ENCODE peak calls at places on chromosomes 3 and 15, in seven cellular contexts. C is ovary, Y is upper lobe of left lung, Q is stomach, D is tibial nerve, E is A549, R is K562. F is an unnamed sample.

GRCh38 chr3:65153850-65154512 is 466.2 kb upstream of the ADAMTS9 start:
- DNase-seq in Y (no peak), Q (no peak), E (no peak), R (no peak), D (no peak), C (no peak), F (no peak)

GRCh38 chr15:42385980-42386695 is 26.8 kb downstream of the CAPN3 start:
- DNase-seq in E (no peak), C (no peak), Q (no peak), D (no peak), R (no peak), Y (no peak), F (no peak)

GRCh38 chr3:5006755-5007202 is 27.5 kb downstream of the BHLHE40 start:
- DNase-seq in Q (no peak), R (no peak), E (no peak), D (no peak), Y (peak; percentile 48), C (no peak), F (no peak)

GRCh38 chr3:185823280-185824044 is 1.4 kb downstream of the IGF2BP2 start:
- DNase-seq in R (peak; percentile 62), D (no peak), C (peak; percentile 35), Q (peak; percentile 59), E (no peak), Y (peak; percentile 59), F (no peak)

GRCh38 chr15:71806452-71806931 is 3.9 kb upstream of the NR2E3 start:
- DNase-seq in Q (no peak), Y (no peak), E (no peak), D (no peak), C (no peak), R (no peak), F (no peak)

GRCh38 chr3:186746008-186746407 is 28.8 kb downstream of the KNG1 start:
- DNase-seq in E (peak; percentile 76), Y (peak; percentile 55), Q (peak; percentile 42), R (no peak), D (no peak), C (no peak), F (no peak)

GRCh38 chr3:190537131-190537530 is 23.2 kb downstream of the IL1RAP start:
- DNase-seq in Q (no peak), Y (no peak), C (no peak), D (no peak), E (no peak), R (no peak), F (no peak)

GRCh38 chr3:32493437-32494414 is 8.9 kb downstream of the CMTM6 start:
- DNase-seq in R (no peak), D (no peak), Q (no peak), E (no peak), C (no peak), Y (no peak), F (no peak)

GRCh38 chr3:52253314-52254260 is 8.0 kb downstream of the PPM1M start:
- DNase-seq in C (no peak), R (no peak), Q (peak; percentile 48), Y (peak; percentile 74), E (no peak), D (no peak), F (no peak)

GRCh38 chr3:35307296-35307695 is 332.0 kb upstream of the ARPP21 start:
- DNase-seq in C (no peak), R (no peak), Y (no peak), E (no peak), Q (no peak), D (no peak), F (no peak)

GRCh38 chr3:113953677-113954076 is 5.9 kb downstream of the ZDHHC23 start:
- DNase-seq in C (no peak), E (no peak), Q (no peak), R (no peak), D (no peak), Y (no peak), F (no peak)

GRCh38 chr3:113948015-113948917 is 453 bp downstream of the ZDHHC23 start:
- DNase-seq in E (peak; percentile 32), D (no peak), Y (peak; percentile 46), R (peak; percentile 49), Q (peak; percentile 52), C (peak; percentile 22), F (no peak)

GRCh38 chr3:113947372-113948014 is at the start of gene ZDHHC23:
- DNase-seq in D (no peak), R (peak; percentile 81), Q (peak; percentile 92), E (peak; percentile 54), C (peak; percentile 67), Y (peak; percentile 85), F (no peak)

GRCh38 chr3:113954091-113954685 is 6.4 kb downstream of the ZDHHC23 start:
- DNase-seq in D (no peak), Y (no peak), C (no peak), R (no peak), Q (no peak), E (no peak), F (no peak)

GRCh38 chr3:113952921-113953320 is 5.1 kb downstream of the ZDHHC23 start:
- DNase-seq in R (no peak), Q (no peak), Y (no peak), E (no peak), D (no peak), C (no peak), F (no peak)
- TF ChIP-seq POLR2A in R (no peak), Q (no peak), Y (no peak), E (no peak), D (no peak), C (no peak), F (no peak)

GRCh38 chr3:46289961-46290360 is 47.7 kb downstream of the CCR3 start:
- DNase-seq in E (no peak), D (no peak), Y (no peak), C (no peak), Q (no peak), R (no peak), F (no peak)

GRCh38 chr3:46297658-46298423 is 55.6 kb downstream of the CCR3 start:
- DNase-seq in Q (no peak), E (no peak), R (no peak), C (no peak), Y (no peak), D (no peak), F (no peak)

GRCh38 chr3:46296826-46297225 is 54.6 kb downstream of the CCR3 start:
- DNase-seq in Q (no peak), D (no peak), E (no peak), R (no peak), C (no peak), Y (no peak), F (no peak)

GRCh38 chr3:46293035-46293724 is 50.9 kb downstream of the CCR3 start:
- DNase-seq in Q (no peak), R (no peak), Y (no peak), E (no peak), C (no peak), D (no peak), F (peak; percentile 89)

DNA sequence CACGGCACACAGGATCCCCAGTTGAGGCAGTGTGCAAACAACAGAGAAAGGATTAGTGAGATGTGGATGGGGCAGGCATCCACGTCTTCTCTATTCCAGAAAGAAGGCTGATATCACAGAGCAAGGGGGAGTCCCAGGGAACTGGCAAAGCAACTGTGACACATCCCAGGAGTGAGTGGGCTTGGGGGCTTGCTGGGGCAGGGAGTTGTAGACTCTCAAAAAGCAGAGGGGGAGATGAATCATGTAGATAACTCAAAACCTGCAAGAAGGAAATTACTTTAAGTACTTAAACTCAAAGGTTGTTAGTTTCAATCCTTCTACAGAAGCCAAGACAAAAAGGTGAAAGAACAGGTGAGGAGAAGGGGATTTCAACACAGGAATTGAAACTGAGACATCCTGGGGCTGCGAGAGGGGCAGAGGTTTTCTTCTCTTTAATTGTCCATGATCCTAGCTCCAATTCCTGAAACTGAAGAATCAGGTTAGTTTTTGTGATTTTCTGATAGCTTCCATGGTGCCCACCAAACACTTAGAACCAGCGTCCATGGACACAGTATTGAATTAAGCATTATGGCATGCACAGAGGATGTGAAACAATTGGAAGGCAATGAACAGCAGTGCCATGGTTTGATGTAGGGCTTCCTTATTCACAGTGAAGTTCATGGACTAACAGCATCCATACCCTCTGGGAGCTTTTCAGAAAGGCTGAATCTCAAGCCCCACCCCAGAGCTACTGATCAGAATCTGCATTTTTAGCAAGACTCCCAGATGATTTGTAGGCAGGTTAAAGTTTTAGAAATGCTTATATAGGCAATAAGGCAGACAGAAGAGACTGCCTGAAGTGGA is 52.0 kb downstream of the CCR3 start:
- DNase-seq in R (no peak), C (no peak), Q (no peak), Y (no peak), E (no peak), D (no peak), F (no peak)
- TF ChIP-seq EP300 in R (no peak), C (no peak), Q (no peak), Y (no peak), E (no peak), D (no peak), F (no peak)

GRCh38 chr3:138646527-138646926 is 38.0 kb downstream of the FAIM start:
- DNase-seq in C (no peak), D (no peak), Y (no peak), Q (no peak), R (no peak), E (no peak), F (no peak)

GRCh38 chr3:138649134-138649533 is 40.6 kb downstream of the FAIM start:
- DNase-seq in R (no peak), Y (no peak), E (no peak), D (no peak), C (no peak), Q (no peak), F (no peak)

GRCh38 chr3:138642927-138643253 is 34.3 kb downstream of the FAIM start:
- DNase-seq in D (no peak), R (no peak), Q (no peak), Y (no peak), E (no peak), C (no peak), F (no peak)

GRCh38 chr3:138642226-138642926 is 33.8 kb downstream of the FAIM start:
- DNase-seq in Q (no peak), E (no peak), C (no peak), R (no peak), D (no peak), Y (no peak), F (no peak)

DNA sequence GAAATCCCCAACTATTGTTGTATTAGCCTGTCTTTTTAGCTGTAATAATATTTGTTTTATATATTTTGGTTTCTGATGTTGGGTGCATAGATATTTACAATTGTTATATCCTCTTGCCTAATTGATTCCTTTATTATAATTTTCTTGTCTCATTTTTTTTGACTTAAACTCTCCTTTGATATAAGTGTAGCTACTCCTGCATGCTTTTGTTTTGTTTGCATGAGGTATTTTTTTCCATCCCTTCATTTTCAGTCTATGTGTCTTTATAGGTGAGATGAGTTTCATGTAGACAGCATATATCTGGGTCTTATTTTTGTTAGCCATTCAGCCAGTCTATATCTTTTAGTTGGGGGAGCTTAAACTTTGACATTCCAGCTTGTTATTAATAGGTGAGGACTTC is 37.4 kb downstream of the FAIM start:
- DNase-seq in Y (no peak), Q (no peak), R (no peak), D (no peak), C (no peak), E (no peak), F (no peak)
- H3K9me3 ChIP-seq in Y (peaks cover 16% of the 10 kb centered on the region), Q (peaks cover 57% of the 10 kb centered on the region), R (peaks cover 21% of the 10 kb centered on the region), D (peaks cover 71% of the 10 kb centered on the region), C (no peaks in the 10 kb centered on the region), E (peaks cover 42% of the 10 kb centered on the region), F (peaks cover 21% of the 10 kb centered on the region)

DNA sequence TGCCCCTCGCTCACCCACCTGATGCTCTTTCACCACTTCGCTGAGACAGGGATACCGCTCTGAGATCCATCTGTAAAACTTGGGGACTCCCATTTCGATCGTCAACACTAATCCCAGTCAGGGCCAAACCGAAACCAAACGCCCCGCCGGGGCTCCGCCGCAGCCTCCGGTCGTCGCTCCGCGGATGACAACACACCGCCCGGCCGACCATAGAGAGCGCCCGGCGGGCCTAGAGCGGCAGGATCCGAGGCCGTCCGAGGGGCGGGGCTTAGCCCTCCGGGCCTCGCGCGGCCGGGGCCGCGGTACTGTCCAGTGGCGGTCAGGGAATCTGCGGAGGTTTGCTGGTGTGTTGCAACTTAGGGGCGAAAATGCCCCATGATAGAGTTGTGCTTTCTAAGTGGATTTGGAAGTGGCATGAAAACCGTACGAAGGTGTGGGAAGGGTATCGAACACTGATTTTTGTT is at the start of gene XRN1:
- DNase-seq in E (peak; percentile 96), Q (peak; percentile 96), C (peak; percentile 95), Y (peak; percentile 97), D (peak; percentile 92), R (peak; percentile 98), F (peak; percentile 96)
- TF ChIP-seq POLR2A in E (peak; percentile 74), Q (no peak), C (peak; percentile 73), Y (peak; percentile 49), D (peak; percentile 68), R (peak; percentile 89), F (no peak)